ENCODE peak calls at places on chromosome 10, in five cellular contexts. W is chondrocyte, E is T-helper 2 cell, P is GM23338, Q is AG08395. I is an unnamed sample.
A peak's percentile ranks its signal among the peaks of the same experiment; 100 is the strongest.

GRCh38 chr10:55400075-55400474 is 599.0 kb upstream of the PCDH15 start:
- DNase-seq in W (no peak), E (no peak), P (no peak), Q (peak; percentile 7), I (peak; percentile 11)

GRCh38 chr10:29895436-29895835 is 163.9 kb downstream of the JCAD start:
- DNase-seq in W (no peak), E (no peak), P (peak; percentile 37), Q (peak; percentile 90), I (peak; percentile 52)

GRCh38 chr10:130477360-130477759 is 341.2 kb downstream of the GLRX3 start:
- DNase-seq in W (no peak), E (no peak), P (no peak), Q (no peak), I (peak; percentile 27)

GRCh38 chr10:43236176-43236850 is 30.6 kb downstream of the RASGEF1A start:
- DNase-seq in W (peak; percentile 25), E (no peak), P (no peak), Q (no peak), I (no peak)

GRCh38 chr10:13915710-13916109 is 328.9 kb downstream of the PRPF18 start:
- DNase-seq in W (no peak), E (no peak), P (no peak), Q (no peak), I (no peak)

GRCh38 chr10:62323751-62324150 is 50.4 kb upstream of the ZNF365 start:
- DNase-seq in W (no peak), E (no peak), P (no peak), Q (no peak), I (no peak)

GRCh38 chr10:33616921-33617320 is 282.5 kb upstream of the NRP1 start:
- DNase-seq in W (no peak), E (no peak), P (no peak), Q (no peak), I (no peak)

GRCh38 chr10:125720002-125720382 is 483 bp downstream of the EDRF1 start:
- DNase-seq in W (no peak), E (no peak), P (no peak), Q (no peak), I (no peak)

GRCh38 chr10:83476211-83476610 is 663.1 kb upstream of the GHITM start:
- DNase-seq in W (no peak), E (no peak), P (no peak), Q (no peak), I (no peak)

GRCh38 chr10:128422221-128422620 is 296.0 kb upstream of the MKI67 start:
- DNase-seq in W (no peak), E (no peak), P (no peak), Q (no peak), I (no peak)

GRCh38 chr10:95476482-95477174 is 84.5 kb downstream of the SORBS1 start:
- DNase-seq in W (no peak), E (no peak), P (peak; percentile 68), Q (no peak), I (no peak)

GRCh38 chr10:76086571-76087260 is 655.3 kb downstream of the LRMDA start:
- DNase-seq in W (no peak), E (no peak), P (peak; percentile 72), Q (peak; percentile 28), I (peak; percentile 61)

GRCh38 chr10:293636-294035 is 158.4 kb downstream of the ZMYND11 start:
- DNase-seq in W (no peak), E (no peak), P (no peak), Q (no peak), I (no peak)

GRCh38 chr10:36464291-36464690 is 661.1 kb upstream of the ANKRD30A start:
- DNase-seq in W (no peak), E (no peak), P (no peak), Q (no peak), I (no peak)

I was measured in iPS-NIHi11.